ENCODE peak calls at places on chromosome 10, in five cellular contexts. B is SK-N-SH, E is HCT116, G is neural progenitor cell, T is PC-3. C is an unnamed sample.
A peak's percentile ranks its signal among the peaks of the same experiment; 100 is the strongest.

GRCh38 chr10:82529064-82529463 is 654.1 kb downstream of the NRG3 start:
- DNase-seq in B (no peak), E (no peak), G (no peak), T (no peak), C (no peak)

GRCh38 chr10:48600645-48601505 is 4.0 kb downstream of the ARHGAP22 start:
- DNase-seq in B (no peak), E (no peak), G (no peak), T (no peak), C (no peak)

GRCh38 chr10:16116404-16117304 is 256.3 kb upstream of the MINDY3 start:
- DNase-seq in B (peak; percentile 30), E (peak; percentile 4), G (peak; percentile 32), T (peak; percentile 23), C (peak; percentile 20)

GRCh38 chr10:120514035-120514620 is 57.1 kb downstream of the PLPP4 start:
- DNase-seq in B (no peak), E (no peak), G (peak; percentile 88), T (peak; percentile 42), C (peak; percentile 36)

GRCh38 chr10:28800144-28800543 is 122.8 kb downstream of the BAMBI start:
- DNase-seq in B (no peak), E (no peak), G (no peak), T (no peak), C (no peak)

GRCh38 chr10:77899080-77899477 is 27.5 kb downstream of the DLG5 start:
- DNase-seq in B (no peak), E (peak; percentile 36), G (no peak), T (peak; percentile 99), C (no peak)

GRCh38 chr10:5560844-5561703 is 36.3 kb downstream of the CALML3 start:
- DNase-seq in B (no peak), E (no peak), G (no peak), T (no peak), C (no peak)

GRCh38 chr10:16545126-16545736 is 23.6 kb upstream of the C1QL3 start:
- DNase-seq in B (peak; percentile 50), E (peak; percentile 6), G (peak; percentile 61), T (peak; percentile 30), C (peak; percentile 33)

GRCh38 chr10:80500572-80501380 is 36.9 kb upstream of the SH2D4B start:
- DNase-seq in B (no peak), E (no peak), G (no peak), T (no peak), C (no peak)

GRCh38 chr10:34526186-34526585 is 288.9 kb downstream of the PARD3 start:
- DNase-seq in B (no peak), E (no peak), G (no peak), T (peak; percentile 99), C (no peak)

GRCh38 chr10:34530778-34531177 is 284.3 kb downstream of the PARD3 start:
- DNase-seq in B (no peak), E (no peak), G (no peak), T (no peak), C (no peak)

GRCh38 chr10:34526758-34527730 is 288.1 kb downstream of the PARD3 start:
- DNase-seq in B (no peak), E (peak; percentile 65), G (peak; percentile 88), T (peak; percentile 100), C (no peak)

GRCh38 chr10:34524369-34525091 is 290.6 kb downstream of the PARD3 start:
- DNase-seq in B (no peak), E (no peak), G (no peak), T (no peak), C (no peak)

DNA sequence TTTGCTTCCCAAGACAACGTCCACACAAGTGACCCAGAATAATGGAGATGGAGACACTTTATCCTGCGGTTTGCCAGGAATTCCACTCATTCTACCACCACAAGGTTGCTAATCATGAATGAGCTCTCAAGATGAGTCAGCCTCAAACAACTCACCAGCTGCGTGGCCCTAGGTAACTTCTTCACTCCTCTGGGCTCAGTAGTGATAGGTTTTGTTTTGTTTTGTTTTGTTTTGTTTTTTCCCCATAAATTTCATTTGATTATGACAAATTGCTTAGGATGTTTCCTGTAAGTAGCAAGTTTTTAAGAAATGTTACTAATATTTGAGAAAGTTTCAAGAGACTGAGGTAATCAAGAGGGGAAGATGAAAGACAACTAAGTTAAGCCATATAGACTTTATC is 286.8 kb downstream of the PARD3 start:
- DNase-seq in B (no peak), E (peak; percentile 92), G (peak; percentile 64), T (peak; percentile 100), C (no peak)
- H3K27ac ChIP-seq in B (peak overlapping the region; percentile 100), E (peak overlapping the region; percentile 49), G (peak overlapping the region; percentile 11), T (peak overlapping the region; percentile 85), C (no peak overlapping the region)

GRCh38 chr10:69632516-69633199 is 2.6 kb downstream of the FAM241B start:
- DNase-seq in B (no peak), E (no peak), G (no peak), T (no peak), C (no peak)
- TF ChIP-seq EZH2phosphoT487 in B (no peak), E (no peak), G (no peak), T (no peak), C (no peak)

DNA sequence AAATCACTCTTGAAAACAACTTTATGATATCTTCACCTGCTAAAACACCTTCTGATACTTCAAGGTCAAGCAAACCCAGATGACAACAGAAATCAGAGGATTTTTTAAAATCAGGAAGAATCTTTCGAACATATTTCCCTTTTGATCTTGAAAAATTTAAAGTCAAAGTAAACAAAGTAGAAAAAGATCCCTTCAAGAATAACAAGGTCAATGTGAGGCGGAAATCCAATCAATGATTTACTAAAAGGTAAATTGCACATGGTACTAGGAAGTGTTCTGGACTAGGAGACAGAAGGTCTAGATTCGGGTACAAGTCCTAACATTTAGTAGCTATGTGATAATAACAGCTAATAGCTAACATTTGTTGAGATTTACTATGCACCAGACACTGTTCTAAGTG is 176.7 kb downstream of the CPEB3 start:
- DNase-seq in B (no peak), E (no peak), G (no peak), T (no peak), C (no peak)
- H3K27ac ChIP-seq in B (no peak overlapping the region), E (no peak overlapping the region), G (no peak overlapping the region), T (no peak overlapping the region), C (no peak overlapping the region)

GRCh38 chr10:103534621-103535498 is 41.4 kb downstream of the NEURL1 start:
- DNase-seq in B (peak; percentile 1), E (no peak), G (no peak), T (no peak), C (no peak)
- TF ChIP-seq EZH2phosphoT487 in B (no peak), E (no peak), G (no peak), T (no peak), C (no peak)

DNA sequence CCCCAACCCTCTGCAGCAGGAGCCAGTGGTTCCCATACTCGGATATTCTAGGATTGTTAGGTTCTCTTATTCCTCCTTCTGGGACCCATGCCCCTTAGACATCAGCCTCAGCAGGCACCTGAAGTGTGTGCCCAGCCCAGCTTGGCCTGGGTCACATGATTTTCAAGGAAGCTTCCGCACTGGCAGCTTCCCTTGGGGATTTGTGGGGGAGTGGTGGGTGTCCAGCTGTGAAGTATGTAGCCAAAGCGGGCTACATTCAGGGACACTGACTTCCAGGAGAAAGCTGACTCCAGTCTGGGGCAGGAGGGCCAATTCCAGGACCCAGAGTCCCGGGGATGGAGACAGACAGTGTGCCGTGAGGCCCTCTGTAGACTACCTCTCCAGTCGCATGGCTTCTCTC is 1.3 kb downstream of the LDB1 start:
- DNase-seq in B (no peak), E (no peak), G (peak; percentile 62), T (no peak), C (peak; percentile 70)
- H3K27ac ChIP-seq in B (peak overlapping the region; percentile 86), E (peak overlapping the region; percentile 88), G (no peak overlapping the region), T (no peak overlapping the region), C (peak overlapping the region; percentile 80)

GRCh38 chr10:71068811-71069411 is 143.5 kb upstream of the UNC5B start:
- DNase-seq in B (peak; percentile 63), E (no peak), G (peak; percentile 44), T (peak; percentile 85), C (no peak)
- TF ChIP-seq EZH2phosphoT487 in B (no peak), E (no peak), G (no peak), T (no peak), C (no peak)

GRCh38 chr10:63157845-63158624 is 24.9 kb downstream of the NRBF2 start:
- DNase-seq in B (peak; percentile 54), E (peak; percentile 85), G (peak; percentile 92), T (peak; percentile 99), C (peak; percentile 87)

GRCh38 chr10:63150745-63151144 is 17.6 kb downstream of the NRBF2 start:
- DNase-seq in B (no peak), E (no peak), G (no peak), T (no peak), C (no peak)

GRCh38 chr10:63154546-63155387 is 21.6 kb downstream of the NRBF2 start:
- DNase-seq in B (no peak), E (no peak), G (no peak), T (no peak), C (no peak)

GRCh38 chr10:63156236-63156635 is 23.1 kb downstream of the NRBF2 start:
- DNase-seq in B (no peak), E (no peak), G (no peak), T (no peak), C (no peak)

DNA sequence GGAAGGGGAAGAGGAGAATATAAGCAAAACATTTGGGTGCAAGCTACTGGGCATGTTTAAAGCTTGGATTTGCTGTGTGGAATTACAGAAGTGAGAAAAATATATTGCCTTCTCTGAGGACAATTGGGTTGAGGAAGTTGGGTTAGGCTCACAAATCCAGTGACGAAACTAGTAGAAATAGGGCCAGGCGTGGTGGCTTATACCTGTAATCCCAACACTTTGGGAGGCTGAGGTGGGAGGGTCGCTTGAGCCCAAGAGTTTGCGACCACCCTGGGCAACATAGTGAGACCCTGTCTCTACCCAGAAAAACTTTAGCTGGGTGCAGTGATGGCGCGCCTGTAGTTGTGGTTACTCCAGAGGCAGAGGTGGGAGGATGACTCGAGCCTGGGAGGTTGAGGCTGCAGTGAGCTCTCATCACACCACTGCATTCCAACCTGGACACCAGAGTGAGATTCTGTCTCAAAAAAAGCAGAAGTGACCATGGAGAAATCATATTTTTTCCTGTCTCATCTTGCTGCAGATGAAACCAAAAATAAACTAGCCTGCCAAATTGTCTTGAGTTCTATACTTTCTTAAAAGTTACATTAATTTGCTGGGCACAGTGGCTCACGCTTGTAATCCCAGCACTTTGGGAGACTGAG is 22.4 kb downstream of the NRBF2 start:
- DNase-seq in B (no peak), E (no peak), G (no peak), T (no peak), C (no peak)
- H3K27ac ChIP-seq in B (no peak overlapping the region), E (no peak overlapping the region), G (no peak overlapping the region), T (no peak overlapping the region), C (no peak overlapping the region)

GRCh38 chr10:110149259-110149658 is 58.1 kb upstream of the MXI1 start:
- DNase-seq in B (no peak), E (no peak), G (no peak), T (no peak), C (no peak)

GRCh38 chr10:110150981-110151380 is 56.4 kb upstream of the MXI1 start:
- DNase-seq in B (no peak), E (no peak), G (no peak), T (no peak), C (no peak)

GRCh38 chr10:110151467-110151866 is 55.9 kb upstream of the MXI1 start:
- DNase-seq in B (no peak), E (no peak), G (peak; percentile 47), T (peak; percentile 64), C (no peak)

GRCh38 chr10:110144526-110144925 is 62.9 kb upstream of the MXI1 start:
- DNase-seq in B (no peak), E (no peak), G (no peak), T (no peak), C (no peak)

DNA sequence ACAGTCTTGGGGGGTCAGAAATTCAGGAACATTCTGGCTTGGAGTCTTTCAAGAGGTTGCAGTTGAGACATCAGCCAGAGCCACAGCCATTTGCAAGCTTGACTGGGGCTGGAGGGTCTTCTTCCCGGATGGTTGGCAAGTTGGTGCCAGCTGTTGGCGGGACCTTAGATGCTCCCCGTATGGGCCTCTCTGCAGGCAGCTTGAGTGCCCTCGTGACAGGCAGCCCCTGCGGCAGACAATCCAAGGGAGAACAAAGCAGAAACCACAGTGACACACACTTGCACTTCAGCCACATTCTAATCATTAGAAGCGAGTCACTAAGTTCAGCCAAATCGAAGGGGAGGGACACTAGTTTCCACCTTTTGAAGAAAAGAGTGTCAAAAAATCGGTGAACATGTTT is 59.4 kb upstream of the MXI1 start:
- DNase-seq in B (no peak), E (no peak), G (no peak), T (peak; percentile 6), C (no peak)
- TF ChIP-seq EZH2phosphoT487 in B (no peak), E (no peak), G (no peak), T (no peak), C (no peak)

C was measured in OCI-LY7.